ENCODE peak calls at places on chromosome 7, in six cellular contexts. One of them, this sample, is unnamed.

GRCh38 chr7:34044734-34045353 is 139.5 kb downstream of the BMPER start:
- DNase-seq in fibroblast of lung: no peak
- DNase-seq in heart left ventricle: no peak
- DNase-seq in brain microvascular endothelial cell: no peak
- DNase-seq in testis: no peak
- DNase-seq in endodermal cell: no peak
- DNase-seq in this sample: no peak

GRCh38 chr7:107860981-107861652 is 29.9 kb upstream of the DLD start:
- DNase-seq in endodermal cell: no peak
- DNase-seq in testis: no peak
- DNase-seq in heart left ventricle: no peak
- DNase-seq in fibroblast of lung: no peak
- DNase-seq in brain microvascular endothelial cell: peak; percentile 24
- DNase-seq in this sample: peak; percentile 36

GRCh38 chr7:32427769-32428291 is 62.4 kb downstream of the LSM5 start:
- DNase-seq in testis: peak; percentile 81
- DNase-seq in brain microvascular endothelial cell: peak; percentile 81
- DNase-seq in heart left ventricle: peak; percentile 88
- DNase-seq in endodermal cell: peak; percentile 98
- DNase-seq in fibroblast of lung: peak; percentile 76
- DNase-seq in this sample: peak; percentile 18

GRCh38 chr7:42790196-42790595 is 121.7 kb downstream of the C7orf25 start:
- DNase-seq in heart left ventricle: no peak
- DNase-seq in fibroblast of lung: peak; percentile 57
- DNase-seq in endodermal cell: no peak
- DNase-seq in brain microvascular endothelial cell: peak; percentile 25
- DNase-seq in testis: no peak
- DNase-seq in this sample: no peak

GRCh38 chr7:80826520-80827237 is 92.2 kb downstream of the SEMA3C start:
- DNase-seq in heart left ventricle: no peak
- DNase-seq in testis: no peak
- DNase-seq in brain microvascular endothelial cell: peak; percentile 41
- DNase-seq in fibroblast of lung: peak; percentile 69
- DNase-seq in endodermal cell: no peak
- DNase-seq in this sample: no peak

GRCh38 chr7:16025696-16026095 is 339.2 kb upstream of the MEOX2 start:
- DNase-seq in brain microvascular endothelial cell: no peak
- DNase-seq in endodermal cell: no peak
- DNase-seq in fibroblast of lung: no peak
- DNase-seq in testis: no peak
- DNase-seq in heart left ventricle: no peak
- DNase-seq in this sample: no peak

GRCh38 chr7:105346593-105347322 is 42.0 kb downstream of the SRPK2 start:
- DNase-seq in fibroblast of lung: no peak
- DNase-seq in heart left ventricle: no peak
- DNase-seq in testis: no peak
- DNase-seq in endodermal cell: no peak
- DNase-seq in brain microvascular endothelial cell: no peak
- DNase-seq in this sample: peak; percentile 38

GRCh38 chr7:144834516-144835165 is 1.2 kb downstream of the TPK1 start:
- DNase-seq in heart left ventricle: no peak
- DNase-seq in fibroblast of lung: no peak
- DNase-seq in testis: peak; percentile 52
- DNase-seq in endodermal cell: peak; percentile 57
- DNase-seq in brain microvascular endothelial cell: peak; percentile 25
- DNase-seq in this sample: peak; percentile 13

GRCh38 chr7:56537952-56538351 is 421.7 kb upstream of the NUPR2 start:
- DNase-seq in heart left ventricle: no peak
- DNase-seq in fibroblast of lung: no peak
- DNase-seq in brain microvascular endothelial cell: no peak
- DNase-seq in testis: peak; percentile 84
- DNase-seq in endodermal cell: no peak
- DNase-seq in this sample: peak; percentile 8

GRCh38 chr7:5646846-5647245 is 134.6 kb downstream of the RNF216 start:
- DNase-seq in endodermal cell: no peak
- DNase-seq in fibroblast of lung: peak; percentile 71
- DNase-seq in brain microvascular endothelial cell: no peak
- DNase-seq in heart left ventricle: peak; percentile 0
- DNase-seq in testis: no peak
- DNase-seq in this sample: no peak

GRCh38 chr7:72336887-72337821 is 75.0 kb downstream of the CALN1 start:
- DNase-seq in brain microvascular endothelial cell: no peak
- DNase-seq in heart left ventricle: no peak
- DNase-seq in testis: no peak
- DNase-seq in fibroblast of lung: no peak
- DNase-seq in endodermal cell: peak; percentile 83
- DNase-seq in this sample: no peak

GRCh38 chr7:18638594-18639452 is 143.3 kb downstream of the HDAC9 start:
- DNase-seq in brain microvascular endothelial cell: peak; percentile 67
- DNase-seq in fibroblast of lung: peak; percentile 54
- DNase-seq in testis: no peak
- DNase-seq in heart left ventricle: no peak
- DNase-seq in endodermal cell: no peak
- DNase-seq in this sample: no peak

GRCh38 chr7:134907639-134908038 is 78.7 kb upstream of the AGBL3 start:
- DNase-seq in endodermal cell: no peak
- DNase-seq in heart left ventricle: no peak
- DNase-seq in brain microvascular endothelial cell: no peak
- DNase-seq in testis: no peak
- DNase-seq in fibroblast of lung: no peak
- DNase-seq in this sample: no peak

GRCh38 chr7:130297628-130298027 is 4.7 kb downstream of the CPA4 start:
- DNase-seq in testis: no peak
- DNase-seq in endodermal cell: no peak
- DNase-seq in heart left ventricle: no peak
- DNase-seq in fibroblast of lung: no peak
- DNase-seq in brain microvascular endothelial cell: no peak
- DNase-seq in this sample: no peak

GRCh38 chr7:50696810-50697582 is 85.7 kb downstream of the GRB10 start:
- DNase-seq in endodermal cell: peak; percentile 68
- DNase-seq in fibroblast of lung: no peak
- DNase-seq in brain microvascular endothelial cell: no peak
- DNase-seq in testis: peak; percentile 37
- DNase-seq in heart left ventricle: no peak
- DNase-seq in this sample: no peak

GRCh38 chr7:133854739-133855138 is 272.4 kb upstream of the LRGUK start:
- DNase-seq in testis: no peak
- DNase-seq in brain microvascular endothelial cell: peak; percentile 48
- DNase-seq in heart left ventricle: no peak
- DNase-seq in endodermal cell: no peak
- DNase-seq in fibroblast of lung: peak; percentile 75
- DNase-seq in this sample: no peak

GRCh38 chr7:27173412-27174076 is 576 bp downstream of the HOXA10 start:
- DNase-seq in heart left ventricle: peak; percentile 64
- DNase-seq in endodermal cell: peak; percentile 72
- DNase-seq in fibroblast of lung: no peak
- DNase-seq in testis: no peak
- DNase-seq in brain microvascular endothelial cell: no peak
- DNase-seq in this sample: no peak

GRCh38 chr7:150739045-150739432 is 1.8 kb downstream of the GIMAP5 start:
- DNase-seq in fibroblast of lung: no peak
- DNase-seq in brain microvascular endothelial cell: no peak
- DNase-seq in testis: no peak
- DNase-seq in heart left ventricle: no peak
- DNase-seq in endodermal cell: no peak
- DNase-seq in this sample: no peak

GRCh38 chr7:150736864-150737263 is 354 bp upstream of the GIMAP5 start:
- DNase-seq in endodermal cell: no peak
- DNase-seq in heart left ventricle: no peak
- DNase-seq in brain microvascular endothelial cell: no peak
- DNase-seq in fibroblast of lung: no peak
- DNase-seq in testis: no peak
- DNase-seq in this sample: no peak

GRCh38 chr7:150737265-150738055 is at the start of gene GIMAP5:
- DNase-seq in fibroblast of lung: no peak
- DNase-seq in endodermal cell: no peak
- DNase-seq in testis: no peak
- DNase-seq in brain microvascular endothelial cell: no peak
- DNase-seq in heart left ventricle: no peak
- DNase-seq in this sample: peak; percentile 15

GRCh38 chr7:150740053-150740452 is 2.8 kb downstream of the GIMAP5 start:
- DNase-seq in testis: no peak
- DNase-seq in brain microvascular endothelial cell: no peak
- DNase-seq in heart left ventricle: no peak
- DNase-seq in endodermal cell: no peak
- DNase-seq in fibroblast of lung: no peak
- DNase-seq in this sample: no peak

DNA sequence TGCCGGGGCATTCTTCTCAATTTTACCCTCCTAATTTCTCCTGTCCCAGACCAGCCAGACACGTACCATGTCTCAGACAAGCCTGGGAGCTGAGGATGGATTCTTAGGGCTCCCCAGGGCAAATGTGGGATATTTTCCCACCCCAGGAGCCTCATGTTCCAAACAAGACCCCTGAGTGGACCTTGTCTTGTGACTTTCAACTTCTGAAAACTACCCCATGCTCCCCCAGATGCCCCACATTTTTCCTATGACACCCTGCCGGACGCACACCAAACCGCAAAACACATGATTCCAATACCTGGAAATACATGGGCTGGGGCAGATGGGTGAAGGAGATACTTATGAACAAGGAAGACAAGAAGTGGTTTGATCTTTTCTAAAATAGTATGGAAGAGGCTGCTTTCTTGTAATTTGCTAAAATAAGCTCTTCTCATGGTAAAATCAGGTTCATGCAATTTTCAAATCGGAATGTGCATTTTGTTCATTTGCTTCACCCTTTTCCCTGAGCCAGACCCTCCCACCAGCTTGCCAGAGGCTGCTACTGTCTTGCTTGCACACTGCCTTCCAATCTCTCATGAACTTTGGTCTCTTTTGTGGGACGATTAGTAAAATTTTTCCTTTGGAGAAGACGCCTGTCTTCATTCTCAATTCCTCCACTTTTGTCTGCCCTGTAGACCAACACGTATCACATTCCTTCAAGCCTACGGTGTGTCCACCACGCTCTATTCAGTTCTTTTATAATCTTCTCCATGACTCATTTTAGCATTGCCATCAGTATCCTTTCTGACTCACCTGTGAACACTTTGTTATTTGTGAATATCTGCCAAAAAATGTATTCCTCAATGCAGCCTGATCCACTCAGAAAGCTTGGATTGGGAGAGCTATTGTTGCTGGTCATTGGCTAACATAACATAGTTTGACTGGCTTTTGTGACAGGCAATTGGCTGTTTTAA is 1.1 kb downstream of the GIMAP5 start:
- DNase-seq in testis: no peak
- DNase-seq in heart left ventricle: no peak
- DNase-seq in brain microvascular endothelial cell: no peak
- DNase-seq in endodermal cell: no peak
- DNase-seq in fibroblast of lung: no peak
- DNase-seq in this sample: no peak
- H3K27ac ChIP-seq in testis: peak overlapping the region; percentile 57
- H3K27ac ChIP-seq in heart left ventricle: peak overlapping the region; percentile 86
- H3K27ac ChIP-seq in brain microvascular endothelial cell: no peak overlapping the region
- H3K27ac ChIP-seq in endodermal cell: no peak overlapping the region
- H3K27ac ChIP-seq in fibroblast of lung: no peak overlapping the region
- H3K27ac ChIP-seq in this sample: peak overlapping the region; percentile 70

DNA sequence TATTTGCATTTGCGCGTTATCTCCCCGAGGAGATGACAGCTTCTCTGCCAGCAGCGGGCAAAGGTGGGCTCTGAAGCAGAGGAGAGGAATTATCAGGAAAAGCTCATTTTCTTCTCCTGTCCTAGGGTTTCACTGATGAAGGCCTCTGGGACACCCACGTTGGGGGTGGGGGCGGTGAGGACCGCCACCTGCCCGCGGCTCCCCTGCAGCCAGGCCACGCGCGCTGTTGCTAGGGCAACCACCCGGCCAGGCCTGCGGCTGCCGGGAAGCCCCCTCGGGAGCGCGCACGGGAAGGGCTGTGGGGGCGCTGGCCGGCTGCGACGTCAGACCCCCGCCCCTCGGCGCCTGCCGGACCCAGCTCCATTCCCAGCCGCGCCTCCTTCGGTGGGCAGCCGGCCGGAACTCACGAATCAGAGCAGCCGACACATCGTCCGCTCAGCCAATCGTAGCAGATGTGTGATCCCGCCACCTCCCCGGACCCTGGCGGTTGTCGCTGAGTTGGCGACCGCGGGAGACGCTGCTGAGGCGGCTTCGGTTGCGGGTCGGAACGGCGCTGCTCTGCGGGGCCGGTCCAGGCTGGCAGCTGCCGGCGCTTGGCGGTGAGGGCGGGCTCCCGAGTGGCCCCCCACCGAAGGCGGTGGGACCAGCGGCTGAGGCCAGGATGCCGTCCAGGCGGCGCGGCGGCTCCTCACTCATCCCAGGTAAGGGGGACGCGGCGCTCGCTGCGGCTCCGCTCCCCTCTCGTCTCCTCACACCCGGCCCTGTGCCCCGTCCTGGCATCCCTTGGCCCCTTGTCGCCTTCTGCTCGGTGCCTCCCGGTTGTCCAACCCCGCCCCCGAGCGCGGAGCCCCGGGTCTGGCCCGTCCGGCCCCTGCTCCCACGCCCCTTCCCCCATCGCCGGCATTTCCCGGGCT is at the start of gene TPST1:
- DNase-seq in endodermal cell: peak; percentile 99
- DNase-seq in testis: peak; percentile 94
- DNase-seq in heart left ventricle: peak; percentile 93
- DNase-seq in fibroblast of lung: peak; percentile 85
- DNase-seq in brain microvascular endothelial cell: peak; percentile 83
- DNase-seq in this sample: peak; percentile 91
- TF ChIP-seq CTCF in endodermal cell: peak; percentile 77
- TF ChIP-seq CTCF in testis: peak; percentile 71
- TF ChIP-seq CTCF in heart left ventricle: peak; percentile 62
- TF ChIP-seq CTCF in fibroblast of lung: peak; percentile 26
- TF ChIP-seq CTCF in brain microvascular endothelial cell: peak; percentile 63
- TF ChIP-seq CTCF in this sample: peak; percentile 74

GRCh38 chr7:37988721-37989650 is 68.5 kb downstream of the EPDR1 start:
- DNase-seq in fibroblast of lung: no peak
- DNase-seq in brain microvascular endothelial cell: no peak
- DNase-seq in endodermal cell: no peak
- DNase-seq in testis: no peak
- DNase-seq in heart left ventricle: no peak
- DNase-seq in this sample: no peak
- H3K27ac ChIP-seq in fibroblast of lung: no peak overlapping the region
- H3K27ac ChIP-seq in brain microvascular endothelial cell: no peak overlapping the region
- H3K27ac ChIP-seq in endodermal cell: no peak overlapping the region
- H3K27ac ChIP-seq in testis: no peak overlapping the region
- H3K27ac ChIP-seq in heart left ventricle: no peak overlapping the region
- H3K27ac ChIP-seq in this sample: no peak overlapping the region

GRCh38 chr7:90267263-90267858 is 22.4 kb downstream of the CFAP69 start:
- DNase-seq in testis: no peak
- DNase-seq in brain microvascular endothelial cell: no peak
- DNase-seq in heart left ventricle: no peak
- DNase-seq in endodermal cell: no peak
- DNase-seq in fibroblast of lung: no peak
- DNase-seq in this sample: no peak

GRCh38 chr7:90266808-90267207 is 21.8 kb downstream of the CFAP69 start:
- DNase-seq in endodermal cell: no peak
- DNase-seq in brain microvascular endothelial cell: peak; percentile 41
- DNase-seq in heart left ventricle: no peak
- DNase-seq in testis: no peak
- DNase-seq in fibroblast of lung: peak; percentile 90
- DNase-seq in this sample: no peak

GRCh38 chr7:90256778-90257177 is 11.8 kb downstream of the CFAP69 start:
- DNase-seq in fibroblast of lung: no peak
- DNase-seq in testis: no peak
- DNase-seq in endodermal cell: no peak
- DNase-seq in heart left ventricle: no peak
- DNase-seq in brain microvascular endothelial cell: no peak
- DNase-seq in this sample: no peak

GRCh38 chr7:90261441-90261840 is 16.5 kb downstream of the CFAP69 start:
- DNase-seq in heart left ventricle: no peak
- DNase-seq in brain microvascular endothelial cell: no peak
- DNase-seq in testis: no peak
- DNase-seq in endodermal cell: no peak
- DNase-seq in fibroblast of lung: no peak
- DNase-seq in this sample: no peak

GRCh38 chr7:90262438-90262837 is 17.5 kb downstream of the CFAP69 start:
- DNase-seq in testis: no peak
- DNase-seq in heart left ventricle: no peak
- DNase-seq in brain microvascular endothelial cell: no peak
- DNase-seq in fibroblast of lung: peak; percentile 67
- DNase-seq in endodermal cell: no peak
- DNase-seq in this sample: no peak
- TF ChIP-seq CTCF in testis: peak; percentile 44
- TF ChIP-seq CTCF in heart left ventricle: peak; percentile 29
- TF ChIP-seq CTCF in brain microvascular endothelial cell: peak; percentile 20
- TF ChIP-seq CTCF in fibroblast of lung: peak; percentile 32
- TF ChIP-seq CTCF in endodermal cell: peak; percentile 75
- TF ChIP-seq CTCF in this sample: peak; percentile 17